ENCODE peak calls at places on chromosome 15, in nine cellular contexts. V is mammary epithelial cell, L is HCT116, Y is aorta, E is left ventricle myocardium inferior, G is A673, W is breast epithelium, K is lung, X is neural progenitor cell. H is an unnamed sample.

GRCh38 chr15:74413350-74414080 is 20.2 kb downstream of the SEMA7A start:
- DNase-seq in V (no peak), L (no peak), Y (no peak), E (no peak), G (no peak), W (no peak), K (no peak), X (no peak), H (no peak)

GRCh38 chr15:30922469-30923311 is 19.0 kb downstream of the FAN1 start:
- DNase-seq in V (peak), L (peak), Y (no peak), E (no peak), G (peak), W (peak), K (no peak), X (peak), H (peak)

GRCh38 chr15:92963794-92964193 is 63.7 kb downstream of the CHD2 start:
- DNase-seq in V (no peak), L (no peak), Y (no peak), E (no peak), G (peak), W (no peak), K (no peak), X (no peak), H (no peak)

GRCh38 chr15:81301815-81302399 is 22.0 kb downstream of the STARD5 start:
- DNase-seq in V (no peak), L (no peak), Y (peak), E (no peak), G (no peak), W (no peak), K (no peak), X (no peak), H (peak)

GRCh38 chr15:88603885-88604284 is 17.3 kb upstream of the AEN start:
- DNase-seq in V (no peak), L (no peak), Y (no peak), E (no peak), G (no peak), W (no peak), K (no peak), X (peak), H (no peak)

GRCh38 chr15:60912984-60913697 is 316.0 kb downstream of the RORA start:
- DNase-seq in V (peak), L (no peak), Y (peak), E (no peak), G (no peak), W (peak), K (peak), X (no peak), H (no peak)

GRCh38 chr15:55267401-55268053 is 22.1 kb downstream of the RAB27A start:
- DNase-seq in V (no peak), L (no peak), Y (peak), E (peak), G (peak), W (no peak), K (peak), X (no peak), H (peak)

GRCh38 chr15:29736012-29736744 is 86.1 kb downstream of the TJP1 start:
- DNase-seq in V (no peak), L (no peak), Y (no peak), E (no peak), G (no peak), W (no peak), K (no peak), X (no peak), H (no peak)

GRCh38 chr15:93452537-93453211 is 363.7 kb upstream of the RGMA start:
- DNase-seq in V (no peak), L (no peak), Y (no peak), E (no peak), G (no peak), W (no peak), K (no peak), X (no peak), H (no peak)

GRCh38 chr15:51331141-51331540 is 7.3 kb downstream of the CYP19A1 start:
- DNase-seq in V (no peak), L (no peak), Y (no peak), E (no peak), G (no peak), W (no peak), K (no peak), X (no peak), H (no peak)

GRCh38 chr15:41561777-41562145 is 2.7 kb downstream of the TYRO3 start:
- DNase-seq in V (no peak), L (no peak), Y (peak), E (peak), G (peak), W (no peak), K (no peak), X (peak), H (peak)

GRCh38 chr15:81338422-81339007 is 14.6 kb upstream of the STARD5 start:
- DNase-seq in V (peak), L (peak), Y (peak), E (peak), G (peak), W (peak), K (no peak), X (no peak), H (no peak)

GRCh38 chr15:70762469-70763119 is 764 bp downstream of the UACA start:
- DNase-seq in V (peak), L (peak), Y (peak), E (peak), G (peak), W (peak), K (no peak), X (peak), H (peak)

GRCh38 chr15:70415330-70415884 is 317.7 kb upstream of the TLE3 start:
- DNase-seq in V (no peak), L (no peak), Y (no peak), E (no peak), G (no peak), W (no peak), K (no peak), X (no peak), H (peak)

GRCh38 chr15:68699124-68699880 is 120.5 kb downstream of the CORO2B start:
- DNase-seq in V (no peak), L (no peak), Y (no peak), E (no peak), G (no peak), W (no peak), K (no peak), X (peak), H (no peak)

GRCh38 chr15:39682366-39682765 is 100.3 kb downstream of the FSIP1 start:
- DNase-seq in V (no peak), L (no peak), Y (no peak), E (no peak), G (no peak), W (no peak), K (no peak), X (peak), H (no peak)

GRCh38 chr15:32877620-32878019 is 159.8 kb downstream of the GREM1 start:
- DNase-seq in V (no peak), L (no peak), Y (no peak), E (no peak), G (no peak), W (no peak), K (no peak), X (no peak), H (no peak)

GRCh38 chr15:25186906-25187645 is 232.3 kb downstream of the SNRPN start:
- DNase-seq in V (no peak), L (no peak), Y (peak), E (no peak), G (no peak), W (no peak), K (no peak), X (no peak), H (no peak)

GRCh38 chr15:55526559-55527036 is 18.6 kb upstream of the DNAAF4 start:
- DNase-seq in V (peak), L (peak), Y (no peak), E (no peak), G (peak), W (no peak), K (no peak), X (peak), H (no peak)

DNA sequence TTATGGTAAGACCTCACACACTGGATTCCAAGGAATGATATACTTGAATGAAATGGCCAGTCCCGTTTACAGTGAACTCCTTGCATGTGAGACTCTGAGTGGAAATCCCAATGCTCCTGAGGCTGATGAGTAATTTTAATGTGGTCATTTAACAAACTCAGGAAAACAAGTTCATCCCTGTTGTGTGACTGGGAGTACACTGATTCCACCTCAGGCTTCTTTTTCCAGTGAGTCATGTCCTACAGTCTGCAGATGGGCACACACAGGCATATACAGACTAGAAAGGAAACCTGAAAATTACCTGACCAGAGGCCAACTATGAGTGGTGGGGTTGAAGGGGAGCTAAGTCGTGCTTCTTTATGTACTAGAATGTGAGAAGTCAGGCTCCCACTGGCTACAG is 5.8 kb downstream of the SQOR start:
- DNase-seq in V (peak), L (peak), Y (no peak), E (no peak), G (no peak), W (no peak), K (no peak), X (no peak), H (no peak)
- H3K4me3 ChIP-seq in V (no peak), L (no peak), Y (no peak), E (no peak), G (no peak), W (no peak), K (no peak), X (no peak), H (peak)

GRCh38 chr15:59190291-59190690 is 16.4 kb upstream of the LDHAL6B start:
- DNase-seq in V (no peak), L (no peak), Y (no peak), E (no peak), G (no peak), W (no peak), K (no peak), X (no peak), H (no peak)

GRCh38 chr15:59180946-59181345 is 25.7 kb upstream of the LDHAL6B start:
- DNase-seq in V (no peak), L (no peak), Y (no peak), E (no peak), G (no peak), W (no peak), K (no peak), X (no peak), H (no peak)

GRCh38 chr15:59186501-59186900 is 20.1 kb upstream of the LDHAL6B start:
- DNase-seq in V (no peak), L (no peak), Y (no peak), E (no peak), G (no peak), W (no peak), K (no peak), X (no peak), H (no peak)

GRCh38 chr15:59189224-59189623 is 17.4 kb upstream of the LDHAL6B start:
- DNase-seq in V (no peak), L (no peak), Y (no peak), E (no peak), G (no peak), W (no peak), K (no peak), X (no peak), H (no peak)

DNA sequence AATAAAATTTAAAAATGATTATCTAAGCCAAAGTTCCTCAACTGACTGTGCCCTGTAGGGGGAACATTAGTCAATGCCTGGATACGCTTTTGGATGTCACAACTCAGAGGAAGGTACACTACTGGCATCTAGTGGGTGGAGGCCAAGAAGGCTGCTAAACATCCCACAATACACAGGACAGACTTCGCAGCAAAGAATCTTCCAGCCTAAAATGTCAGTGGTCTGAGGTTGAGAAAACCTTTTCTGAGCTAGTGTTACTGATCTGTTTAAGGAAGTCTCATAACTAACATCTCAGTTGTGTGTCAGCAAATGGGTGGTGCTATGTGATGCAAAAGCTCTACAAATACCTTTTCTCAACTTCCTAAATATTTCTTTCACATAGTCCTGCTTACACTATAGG is 20.9 kb upstream of the LDHAL6B start:
- DNase-seq in V (no peak), L (no peak), Y (no peak), E (no peak), G (peak), W (no peak), K (no peak), X (no peak), H (no peak)
- H3K27ac ChIP-seq in V (no peak), L (no peak), Y (no peak), E (no peak), G (no peak), W (no peak), K (no peak), X (no peak), H (no peak)

GRCh38 chr15:57319919-57320542 is 56.3 kb upstream of the CGNL1 start:
- DNase-seq in V (no peak), L (no peak), Y (no peak), E (no peak), G (no peak), W (no peak), K (no peak), X (no peak), H (no peak)
- H3K4me3 ChIP-seq in V (no peak), L (no peak), Y (no peak), E (no peak), G (no peak), W (no peak), K (no peak), X (no peak), H (no peak)

GRCh38 chr15:63839717-63840116 is 6.0 kb upstream of the HERC1 start:
- DNase-seq in V (no peak), L (no peak), Y (no peak), E (no peak), G (no peak), W (no peak), K (no peak), X (no peak), H (no peak)

GRCh38 chr15:63836579-63836978 is 2.8 kb upstream of the HERC1 start:
- DNase-seq in V (no peak), L (no peak), Y (no peak), E (no peak), G (no peak), W (no peak), K (no peak), X (no peak), H (no peak)

GRCh38 chr15:63834500-63835210 is 907 bp upstream of the HERC1 start:
- DNase-seq in V (no peak), L (no peak), Y (no peak), E (no peak), G (no peak), W (no peak), K (no peak), X (no peak), H (no peak)

GRCh38 chr15:63835211-63835568 is 1.4 kb upstream of the HERC1 start:
- DNase-seq in V (no peak), L (no peak), Y (no peak), E (no peak), G (no peak), W (no peak), K (no peak), X (no peak), H (no peak)

GRCh38 chr15:63837032-63837431 is 3.3 kb upstream of the HERC1 start:
- DNase-seq in V (no peak), L (no peak), Y (no peak), E (no peak), G (no peak), W (no peak), K (no peak), X (no peak), H (no peak)
- H3K27ac ChIP-seq in V (no peak), L (no peak), Y (no peak), E (no peak), G (no peak), W (no peak), K (no peak), X (no peak), H (no peak)

GRCh38 chr15:73366766-73367623 is 1.8 kb downstream of the HCN4 start:
- DNase-seq in V (no peak), L (no peak), Y (no peak), E (no peak), G (no peak), W (no peak), K (no peak), X (peak), H (no peak)

GRCh38 chr15:73368301-73369072 is at the start of gene HCN4:
- DNase-seq in V (no peak), L (no peak), Y (no peak), E (peak), G (peak), W (no peak), K (no peak), X (peak), H (no peak)

GRCh38 chr15:73370151-73370550 is 1.4 kb upstream of the HCN4 start:
- DNase-seq in V (no peak), L (no peak), Y (no peak), E (no peak), G (peak), W (no peak), K (no peak), X (peak), H (no peak)

GRCh38 chr15:73369073-73369694 is 426 bp upstream of the HCN4 start:
- DNase-seq in V (no peak), L (no peak), Y (no peak), E (no peak), G (no peak), W (no peak), K (no peak), X (peak), H (no peak)

GRCh38 chr15:73367624-73368300 is 996 bp downstream of the HCN4 start:
- DNase-seq in V (no peak), L (no peak), Y (no peak), E (no peak), G (no peak), W (no peak), K (no peak), X (peak), H (no peak)
- H3K4me3 ChIP-seq in V (no peak), L (no peak), Y (peak), E (peak), G (peak), W (peak), K (peak), X (peak), H (no peak)

GRCh38 chr15:63556736-63557135 is 40.5 kb upstream of the FBXL22 start:
- DNase-seq in V (no peak), L (no peak), Y (no peak), E (no peak), G (no peak), W (no peak), K (no peak), X (no peak), H (no peak)

GRCh38 chr15:63556246-63556645 is 40.9 kb upstream of the FBXL22 start:
- DNase-seq in V (no peak), L (no peak), Y (no peak), E (no peak), G (no peak), W (no peak), K (no peak), X (no peak), H (no peak)

GRCh38 chr15:63555520-63555919 is 41.7 kb upstream of the FBXL22 start:
- DNase-seq in V (no peak), L (no peak), Y (no peak), E (no peak), G (no peak), W (no peak), K (no peak), X (no peak), H (no peak)

GRCh38 chr15:63560741-63561448 is 36.3 kb upstream of the FBXL22 start:
- DNase-seq in V (no peak), L (no peak), Y (no peak), E (no peak), G (no peak), W (no peak), K (no peak), X (peak), H (no peak)

DNA sequence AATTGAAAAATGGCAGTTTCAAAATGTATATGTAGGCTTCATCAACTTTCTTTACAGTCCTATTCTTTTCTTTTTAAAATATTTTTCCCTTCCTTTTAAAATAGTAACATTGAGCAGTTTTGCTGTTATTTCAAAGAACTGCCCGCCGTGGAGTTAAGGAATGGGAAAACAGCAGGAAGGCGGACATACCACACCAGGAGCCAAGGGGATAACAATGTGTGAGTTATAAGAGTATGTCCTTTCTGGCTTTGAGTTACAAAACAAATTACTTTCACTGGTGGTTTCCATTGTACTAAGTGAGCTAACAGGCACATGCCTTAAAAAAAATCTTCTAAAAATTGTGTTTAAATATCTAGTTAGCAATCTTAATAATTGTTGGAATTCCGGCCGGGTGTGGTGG is 37.4 kb upstream of the FBXL22 start:
- DNase-seq in V (no peak), L (no peak), Y (no peak), E (no peak), G (no peak), W (no peak), K (no peak), X (peak), H (no peak)
- H3K27ac ChIP-seq in V (no peak), L (no peak), Y (no peak), E (no peak), G (no peak), W (no peak), K (no peak), X (no peak), H (no peak)

DNA sequence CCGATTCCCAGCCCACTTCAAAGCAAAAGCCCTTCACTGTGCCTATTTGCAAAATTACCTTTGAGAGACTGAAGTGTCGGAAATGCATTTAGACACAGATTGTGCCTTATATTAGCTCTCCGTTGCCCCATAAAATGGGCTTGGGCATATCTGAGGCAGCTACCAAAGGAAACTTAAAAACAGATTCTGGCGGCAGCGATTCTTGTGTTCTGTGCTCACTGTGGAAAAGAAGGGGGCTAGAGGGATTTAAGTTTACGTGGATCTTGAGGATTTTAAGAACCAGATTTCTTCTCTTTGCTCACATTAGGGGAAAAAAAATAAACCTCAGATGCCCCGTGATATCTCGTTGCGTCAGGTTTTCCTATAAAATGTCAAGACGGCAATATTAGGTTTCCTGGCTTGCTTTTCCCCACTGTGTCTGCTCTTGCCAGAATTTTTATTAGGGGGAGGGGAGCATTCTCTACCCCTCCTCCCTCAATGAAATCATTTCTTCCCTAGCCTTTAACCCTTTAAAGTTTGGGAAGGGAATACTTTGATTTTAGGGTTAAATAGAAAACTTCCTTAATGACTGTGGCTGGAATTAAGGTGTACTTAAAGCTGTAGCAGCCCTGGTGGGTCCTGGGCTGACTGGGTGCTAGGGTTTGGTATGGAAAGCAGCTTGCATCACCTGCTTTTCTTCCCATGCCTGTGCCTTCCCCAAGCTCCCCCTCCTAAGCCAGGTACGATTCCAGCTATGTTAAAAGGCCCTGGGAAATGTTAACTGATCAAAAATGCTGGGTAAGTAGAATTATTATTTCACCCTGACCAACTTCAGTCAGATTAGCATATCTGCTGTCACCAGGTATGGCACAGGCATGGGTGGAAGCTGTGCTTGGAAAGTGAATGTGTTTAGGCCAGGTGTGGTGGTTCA is 73.8 kb downstream of the SMAD3 start:
- DNase-seq in V (no peak), L (no peak), Y (no peak), E (no peak), G (no peak), W (no peak), K (no peak), X (no peak), H (no peak)
- H3K4me3 ChIP-seq in V (no peak), L (no peak), Y (no peak), E (peak), G (peak), W (no peak), K (no peak), X (no peak), H (no peak)

GRCh38 chr15:36635681-36636080 is 56.3 kb downstream of the CDIN1 start:
- DNase-seq in V (no peak), L (no peak), Y (no peak), E (no peak), G (no peak), W (no peak), K (no peak), X (no peak), H (no peak)
- H3K27ac ChIP-seq in V (no peak), L (no peak), Y (no peak), E (no peak), G (no peak), W (no peak), K (no peak), X (no peak), H (no peak)

GRCh38 chr15:49063402-49064280 is 17.4 kb upstream of the SECISBP2L start:
- DNase-seq in V (no peak), L (no peak), Y (no peak), E (no peak), G (no peak), W (no peak), K (peak), X (peak), H (no peak)
- H3K4me3 ChIP-seq in V (no peak), L (no peak), Y (no peak), E (no peak), G (no peak), W (no peak), K (no peak), X (no peak), H (no peak)

H was measured in transverse colon.